ENCODE peak calls at places on chromosome 21, in eight cellular contexts. One of them, this sample, is unnamed.

GRCh38 chr21:37463083-37463780 is 96.7 kb downstream of the DYRK1A start:
- DNase-seq in stomach: peak
- DNase-seq in HFF-Myc: peak
- DNase-seq in stimulated activated naive CD8-positive, alpha-beta T cell treated with anti-CD3 and anti-CD28 coated beads, Interleukin-15, Interleukin-2, amounts not matched to agents 100 U/mL and 50 U/mL, for 24 hours: no peak
- DNase-seq in lower lobe of right lung: no peak
- DNase-seq in tibial artery: no peak
- DNase-seq in EH: peak
- DNase-seq in Right ventricle myocardium inferior: no peak
- DNase-seq in this sample: peak

GRCh38 chr21:45996311-45997204 is 15.0 kb downstream of the COL6A1 start:
- DNase-seq in stomach: peak
- DNase-seq in HFF-Myc: no peak
- DNase-seq in stimulated activated naive CD8-positive, alpha-beta T cell treated with anti-CD3 and anti-CD28 coated beads, Interleukin-15, Interleukin-2, amounts not matched to agents 100 U/mL and 50 U/mL, for 24 hours: peak
- DNase-seq in lower lobe of right lung: peak
- DNase-seq in tibial artery: peak
- DNase-seq in EH: no peak
- DNase-seq in Right ventricle myocardium inferior: peak
- DNase-seq in this sample: no peak

GRCh38 chr21:41771625-41771945 is 4.7 kb upstream of the RIPK4 start:
- DNase-seq in stomach: no peak
- DNase-seq in HFF-Myc: no peak
- DNase-seq in stimulated activated naive CD8-positive, alpha-beta T cell treated with anti-CD3 and anti-CD28 coated beads, Interleukin-15, Interleukin-2, amounts not matched to agents 100 U/mL and 50 U/mL, for 24 hours: no peak
- DNase-seq in lower lobe of right lung: no peak
- DNase-seq in tibial artery: no peak
- DNase-seq in EH: no peak
- DNase-seq in Right ventricle myocardium inferior: no peak
- DNase-seq in this sample: no peak

GRCh38 chr21:37797403-37797802 is 118.9 kb downstream of the KCNJ6 start:
- DNase-seq in stomach: no peak
- DNase-seq in HFF-Myc: no peak
- DNase-seq in stimulated activated naive CD8-positive, alpha-beta T cell treated with anti-CD3 and anti-CD28 coated beads, Interleukin-15, Interleukin-2, amounts not matched to agents 100 U/mL and 50 U/mL, for 24 hours: no peak
- DNase-seq in lower lobe of right lung: no peak
- DNase-seq in tibial artery: no peak
- DNase-seq in EH: no peak
- DNase-seq in Right ventricle myocardium inferior: no peak
- DNase-seq in this sample: no peak

GRCh38 chr21:38990424-38990794 is 184.7 kb downstream of the ETS2 start:
- DNase-seq in stomach: peak
- DNase-seq in HFF-Myc: no peak
- DNase-seq in stimulated activated naive CD8-positive, alpha-beta T cell treated with anti-CD3 and anti-CD28 coated beads, Interleukin-15, Interleukin-2, amounts not matched to agents 100 U/mL and 50 U/mL, for 24 hours: no peak
- DNase-seq in lower lobe of right lung: no peak
- DNase-seq in tibial artery: no peak
- DNase-seq in EH: peak
- DNase-seq in Right ventricle myocardium inferior: no peak
- DNase-seq in this sample: no peak

GRCh38 chr21:16192900-16193299 is 463.1 kb downstream of the USP25 start:
- DNase-seq in stomach: no peak
- DNase-seq in HFF-Myc: no peak
- DNase-seq in stimulated activated naive CD8-positive, alpha-beta T cell treated with anti-CD3 and anti-CD28 coated beads, Interleukin-15, Interleukin-2, amounts not matched to agents 100 U/mL and 50 U/mL, for 24 hours: no peak
- DNase-seq in lower lobe of right lung: no peak
- DNase-seq in tibial artery: peak
- DNase-seq in EH: no peak
- DNase-seq in Right ventricle myocardium inferior: no peak
- DNase-seq in this sample: peak

GRCh38 chr21:42570841-42571387 is 57.3 kb downstream of the SLC37A1 start:
- DNase-seq in stomach: peak
- DNase-seq in HFF-Myc: no peak
- DNase-seq in stimulated activated naive CD8-positive, alpha-beta T cell treated with anti-CD3 and anti-CD28 coated beads, Interleukin-15, Interleukin-2, amounts not matched to agents 100 U/mL and 50 U/mL, for 24 hours: no peak
- DNase-seq in lower lobe of right lung: peak
- DNase-seq in tibial artery: peak
- DNase-seq in EH: no peak
- DNase-seq in Right ventricle myocardium inferior: no peak
- DNase-seq in this sample: no peak

GRCh38 chr21:34029724-34030528 is 43.5 kb upstream of the MRPS6 start:
- DNase-seq in stomach: peak
- DNase-seq in HFF-Myc: peak
- DNase-seq in stimulated activated naive CD8-positive, alpha-beta T cell treated with anti-CD3 and anti-CD28 coated beads, Interleukin-15, Interleukin-2, amounts not matched to agents 100 U/mL and 50 U/mL, for 24 hours: peak
- DNase-seq in lower lobe of right lung: no peak
- DNase-seq in tibial artery: no peak
- DNase-seq in EH: peak
- DNase-seq in Right ventricle myocardium inferior: no peak
- DNase-seq in this sample: peak

GRCh38 chr21:41616063-41616591 is 108.2 kb upstream of the TMPRSS2 start:
- DNase-seq in stomach: no peak
- DNase-seq in HFF-Myc: peak
- DNase-seq in stimulated activated naive CD8-positive, alpha-beta T cell treated with anti-CD3 and anti-CD28 coated beads, Interleukin-15, Interleukin-2, amounts not matched to agents 100 U/mL and 50 U/mL, for 24 hours: no peak
- DNase-seq in lower lobe of right lung: no peak
- DNase-seq in tibial artery: no peak
- DNase-seq in EH: peak
- DNase-seq in Right ventricle myocardium inferior: no peak
- DNase-seq in this sample: peak

GRCh38 chr21:35674895-35675470 is 385.3 kb downstream of the SETD4 start:
- DNase-seq in stomach: no peak
- DNase-seq in HFF-Myc: no peak
- DNase-seq in stimulated activated naive CD8-positive, alpha-beta T cell treated with anti-CD3 and anti-CD28 coated beads, Interleukin-15, Interleukin-2, amounts not matched to agents 100 U/mL and 50 U/mL, for 24 hours: no peak
- DNase-seq in lower lobe of right lung: no peak
- DNase-seq in tibial artery: no peak
- DNase-seq in EH: peak
- DNase-seq in Right ventricle myocardium inferior: no peak
- DNase-seq in this sample: peak

GRCh38 chr21:42191978-42192595 is 26.9 kb upstream of the ABCG1 start:
- DNase-seq in stomach: no peak
- DNase-seq in HFF-Myc: no peak
- DNase-seq in stimulated activated naive CD8-positive, alpha-beta T cell treated with anti-CD3 and anti-CD28 coated beads, Interleukin-15, Interleukin-2, amounts not matched to agents 100 U/mL and 50 U/mL, for 24 hours: no peak
- DNase-seq in lower lobe of right lung: no peak
- DNase-seq in tibial artery: no peak
- DNase-seq in EH: no peak
- DNase-seq in Right ventricle myocardium inferior: no peak
- DNase-seq in this sample: no peak

GRCh38 chr21:26583737-26584136 is 10.7 kb upstream of the CYYR1 start:
- DNase-seq in stomach: no peak
- DNase-seq in HFF-Myc: no peak
- DNase-seq in stimulated activated naive CD8-positive, alpha-beta T cell treated with anti-CD3 and anti-CD28 coated beads, Interleukin-15, Interleukin-2, amounts not matched to agents 100 U/mL and 50 U/mL, for 24 hours: no peak
- DNase-seq in lower lobe of right lung: no peak
- DNase-seq in tibial artery: no peak
- DNase-seq in EH: no peak
- DNase-seq in Right ventricle myocardium inferior: no peak
- DNase-seq in this sample: no peak

GRCh38 chr21:38621132-38621531 is 122.9 kb upstream of the ERG start:
- DNase-seq in stomach: no peak
- DNase-seq in HFF-Myc: no peak
- DNase-seq in stimulated activated naive CD8-positive, alpha-beta T cell treated with anti-CD3 and anti-CD28 coated beads, Interleukin-15, Interleukin-2, amounts not matched to agents 100 U/mL and 50 U/mL, for 24 hours: no peak
- DNase-seq in lower lobe of right lung: no peak
- DNase-seq in tibial artery: no peak
- DNase-seq in EH: no peak
- DNase-seq in Right ventricle myocardium inferior: no peak
- DNase-seq in this sample: no peak

GRCh38 chr21:30349572-30349971 is 1.2 kb upstream of the KRTAP23-1 start:
- DNase-seq in stomach: no peak
- DNase-seq in HFF-Myc: no peak
- DNase-seq in stimulated activated naive CD8-positive, alpha-beta T cell treated with anti-CD3 and anti-CD28 coated beads, Interleukin-15, Interleukin-2, amounts not matched to agents 100 U/mL and 50 U/mL, for 24 hours: no peak
- DNase-seq in lower lobe of right lung: no peak
- DNase-seq in tibial artery: no peak
- DNase-seq in EH: no peak
- DNase-seq in Right ventricle myocardium inferior: no peak
- DNase-seq in this sample: no peak

GRCh38 chr21:45923146-45923545 is 58.4 kb upstream of the COL6A1 start:
- DNase-seq in stomach: peak
- DNase-seq in HFF-Myc: peak
- DNase-seq in stimulated activated naive CD8-positive, alpha-beta T cell treated with anti-CD3 and anti-CD28 coated beads, Interleukin-15, Interleukin-2, amounts not matched to agents 100 U/mL and 50 U/mL, for 24 hours: peak
- DNase-seq in lower lobe of right lung: peak
- DNase-seq in tibial artery: peak
- DNase-seq in EH: peak
- DNase-seq in Right ventricle myocardium inferior: no peak
- DNase-seq in this sample: peak

GRCh38 chr21:32747396-32747795 is 19.6 kb upstream of the SYNJ1 start:
- DNase-seq in stomach: no peak
- DNase-seq in HFF-Myc: no peak
- DNase-seq in stimulated activated naive CD8-positive, alpha-beta T cell treated with anti-CD3 and anti-CD28 coated beads, Interleukin-15, Interleukin-2, amounts not matched to agents 100 U/mL and 50 U/mL, for 24 hours: no peak
- DNase-seq in lower lobe of right lung: no peak
- DNase-seq in tibial artery: no peak
- DNase-seq in EH: no peak
- DNase-seq in Right ventricle myocardium inferior: no peak
- DNase-seq in this sample: no peak

GRCh38 chr21:32834825-32835224 is 63.3 kb upstream of the PAXBP1 start:
- DNase-seq in stomach: no peak
- DNase-seq in HFF-Myc: no peak
- DNase-seq in stimulated activated naive CD8-positive, alpha-beta T cell treated with anti-CD3 and anti-CD28 coated beads, Interleukin-15, Interleukin-2, amounts not matched to agents 100 U/mL and 50 U/mL, for 24 hours: no peak
- DNase-seq in lower lobe of right lung: no peak
- DNase-seq in tibial artery: no peak
- DNase-seq in EH: no peak
- DNase-seq in Right ventricle myocardium inferior: no peak
- DNase-seq in this sample: no peak

GRCh38 chr21:46557919-46558392 is 46.9 kb downstream of the S100B start:
- DNase-seq in stomach: peak
- DNase-seq in HFF-Myc: no peak
- DNase-seq in stimulated activated naive CD8-positive, alpha-beta T cell treated with anti-CD3 and anti-CD28 coated beads, Interleukin-15, Interleukin-2, amounts not matched to agents 100 U/mL and 50 U/mL, for 24 hours: no peak
- DNase-seq in lower lobe of right lung: no peak
- DNase-seq in tibial artery: no peak
- DNase-seq in EH: no peak
- DNase-seq in Right ventricle myocardium inferior: no peak
- DNase-seq in this sample: no peak

GRCh38 chr21:45596704-45597318 is 46.7 kb upstream of the PCBP3 start:
- DNase-seq in stomach: peak
- DNase-seq in HFF-Myc: no peak
- DNase-seq in stimulated activated naive CD8-positive, alpha-beta T cell treated with anti-CD3 and anti-CD28 coated beads, Interleukin-15, Interleukin-2, amounts not matched to agents 100 U/mL and 50 U/mL, for 24 hours: peak
- DNase-seq in lower lobe of right lung: peak
- DNase-seq in tibial artery: peak
- DNase-seq in EH: peak
- DNase-seq in Right ventricle myocardium inferior: peak
- DNase-seq in this sample: no peak

GRCh38 chr21:33976082-33976979 is 60.7 kb upstream of the ATP5PO start:
- DNase-seq in stomach: no peak
- DNase-seq in HFF-Myc: peak
- DNase-seq in stimulated activated naive CD8-positive, alpha-beta T cell treated with anti-CD3 and anti-CD28 coated beads, Interleukin-15, Interleukin-2, amounts not matched to agents 100 U/mL and 50 U/mL, for 24 hours: peak
- DNase-seq in lower lobe of right lung: no peak
- DNase-seq in tibial artery: no peak
- DNase-seq in EH: peak
- DNase-seq in Right ventricle myocardium inferior: no peak
- DNase-seq in this sample: peak

GRCh38 chr21:41610042-41610839 is 102.3 kb upstream of the TMPRSS2 start:
- DNase-seq in stomach: peak
- DNase-seq in HFF-Myc: no peak
- DNase-seq in stimulated activated naive CD8-positive, alpha-beta T cell treated with anti-CD3 and anti-CD28 coated beads, Interleukin-15, Interleukin-2, amounts not matched to agents 100 U/mL and 50 U/mL, for 24 hours: peak
- DNase-seq in lower lobe of right lung: peak
- DNase-seq in tibial artery: peak
- DNase-seq in EH: peak
- DNase-seq in Right ventricle myocardium inferior: no peak
- DNase-seq in this sample: peak

GRCh38 chr21:35150562-35151226 is 101.6 kb upstream of the RUNX1 start:
- DNase-seq in stomach: no peak
- DNase-seq in HFF-Myc: no peak
- DNase-seq in stimulated activated naive CD8-positive, alpha-beta T cell treated with anti-CD3 and anti-CD28 coated beads, Interleukin-15, Interleukin-2, amounts not matched to agents 100 U/mL and 50 U/mL, for 24 hours: no peak
- DNase-seq in lower lobe of right lung: no peak
- DNase-seq in tibial artery: no peak
- DNase-seq in EH: peak
- DNase-seq in Right ventricle myocardium inferior: no peak
- DNase-seq in this sample: peak

GRCh38 chr21:15365751-15366392 is 301.1 kb upstream of the NRIP1 start:
- DNase-seq in stomach: no peak
- DNase-seq in HFF-Myc: no peak
- DNase-seq in stimulated activated naive CD8-positive, alpha-beta T cell treated with anti-CD3 and anti-CD28 coated beads, Interleukin-15, Interleukin-2, amounts not matched to agents 100 U/mL and 50 U/mL, for 24 hours: no peak
- DNase-seq in lower lobe of right lung: no peak
- DNase-seq in tibial artery: no peak
- DNase-seq in EH: no peak
- DNase-seq in Right ventricle myocardium inferior: no peak
- DNase-seq in this sample: no peak

GRCh38 chr21:39575778-39576177 is 37.0 kb upstream of the B3GALT5 start:
- DNase-seq in stomach: no peak
- DNase-seq in HFF-Myc: no peak
- DNase-seq in stimulated activated naive CD8-positive, alpha-beta T cell treated with anti-CD3 and anti-CD28 coated beads, Interleukin-15, Interleukin-2, amounts not matched to agents 100 U/mL and 50 U/mL, for 24 hours: no peak
- DNase-seq in lower lobe of right lung: no peak
- DNase-seq in tibial artery: no peak
- DNase-seq in EH: peak
- DNase-seq in Right ventricle myocardium inferior: no peak
- DNase-seq in this sample: no peak

GRCh38 chr21:25708467-25709065 is 26.1 kb downstream of the ATP5PF start:
- DNase-seq in stomach: peak
- DNase-seq in HFF-Myc: peak
- DNase-seq in stimulated activated naive CD8-positive, alpha-beta T cell treated with anti-CD3 and anti-CD28 coated beads, Interleukin-15, Interleukin-2, amounts not matched to agents 100 U/mL and 50 U/mL, for 24 hours: peak
- DNase-seq in lower lobe of right lung: no peak
- DNase-seq in tibial artery: peak
- DNase-seq in EH: peak
- DNase-seq in Right ventricle myocardium inferior: no peak
- DNase-seq in this sample: peak

GRCh38 chr21:32457360-32457840 is 44.9 kb downstream of the EVA1C start:
- DNase-seq in stomach: peak
- DNase-seq in HFF-Myc: no peak
- DNase-seq in stimulated activated naive CD8-positive, alpha-beta T cell treated with anti-CD3 and anti-CD28 coated beads, Interleukin-15, Interleukin-2, amounts not matched to agents 100 U/mL and 50 U/mL, for 24 hours: no peak
- DNase-seq in lower lobe of right lung: peak
- DNase-seq in tibial artery: peak
- DNase-seq in EH: peak
- DNase-seq in Right ventricle myocardium inferior: no peak
- DNase-seq in this sample: no peak

GRCh38 chr21:29305561-29305960 is 6.8 kb downstream of the BACH1 start:
- DNase-seq in stomach: no peak
- DNase-seq in HFF-Myc: no peak
- DNase-seq in stimulated activated naive CD8-positive, alpha-beta T cell treated with anti-CD3 and anti-CD28 coated beads, Interleukin-15, Interleukin-2, amounts not matched to agents 100 U/mL and 50 U/mL, for 24 hours: no peak
- DNase-seq in lower lobe of right lung: no peak
- DNase-seq in tibial artery: no peak
- DNase-seq in EH: no peak
- DNase-seq in Right ventricle myocardium inferior: no peak
- DNase-seq in this sample: no peak

GRCh38 chr21:14523234-14523633 is 22.9 kb downstream of the SAMSN1 start:
- DNase-seq in stomach: no peak
- DNase-seq in HFF-Myc: no peak
- DNase-seq in stimulated activated naive CD8-positive, alpha-beta T cell treated with anti-CD3 and anti-CD28 coated beads, Interleukin-15, Interleukin-2, amounts not matched to agents 100 U/mL and 50 U/mL, for 24 hours: peak
- DNase-seq in lower lobe of right lung: no peak
- DNase-seq in tibial artery: no peak
- DNase-seq in EH: no peak
- DNase-seq in Right ventricle myocardium inferior: no peak
- DNase-seq in this sample: no peak

GRCh38 chr21:14833221-14833620 is 231.6 kb downstream of the NRIP1 start:
- DNase-seq in stomach: no peak
- DNase-seq in HFF-Myc: no peak
- DNase-seq in stimulated activated naive CD8-positive, alpha-beta T cell treated with anti-CD3 and anti-CD28 coated beads, Interleukin-15, Interleukin-2, amounts not matched to agents 100 U/mL and 50 U/mL, for 24 hours: no peak
- DNase-seq in lower lobe of right lung: no peak
- DNase-seq in tibial artery: no peak
- DNase-seq in EH: no peak
- DNase-seq in Right ventricle myocardium inferior: no peak
- DNase-seq in this sample: no peak

GRCh38 chr21:33414068-33414467 is 10.9 kb downstream of the IFNGR2 start:
- DNase-seq in stomach: no peak
- DNase-seq in HFF-Myc: no peak
- DNase-seq in stimulated activated naive CD8-positive, alpha-beta T cell treated with anti-CD3 and anti-CD28 coated beads, Interleukin-15, Interleukin-2, amounts not matched to agents 100 U/mL and 50 U/mL, for 24 hours: no peak
- DNase-seq in lower lobe of right lung: no peak
- DNase-seq in tibial artery: no peak
- DNase-seq in EH: no peak
- DNase-seq in Right ventricle myocardium inferior: no peak
- DNase-seq in this sample: no peak

GRCh38 chr21:43916691-43917514 is 51.9 kb downstream of the AGPAT3 start:
- DNase-seq in stomach: no peak
- DNase-seq in HFF-Myc: no peak
- DNase-seq in stimulated activated naive CD8-positive, alpha-beta T cell treated with anti-CD3 and anti-CD28 coated beads, Interleukin-15, Interleukin-2, amounts not matched to agents 100 U/mL and 50 U/mL, for 24 hours: peak
- DNase-seq in lower lobe of right lung: peak
- DNase-seq in tibial artery: no peak
- DNase-seq in EH: no peak
- DNase-seq in Right ventricle myocardium inferior: no peak
- DNase-seq in this sample: no peak